ENCODE peak calls at places on chromosomes 7 and 10, in nine cellular contexts. N is glomerular endothelial cell; T is anterior cingulate cortex; Q is ascending aorta; P is activated CD8-positive, alpha-beta memory T cell treated with anti-CD3 and anti-CD28 coated beads, Interleukin-2, amount 50 U/mL, for 4 hours; X is breast epithelium; I is foreskin keratinocyte; D is T follicular helper cell; K is A549. B is an unnamed sample.

GRCh38 chr7:29214816-29215215 is 20.2 kb downstream of the CHN2 start:
- DNase-seq in N (no peak), T (no peak), Q (no peak), P (no peak), X (no peak), I (no peak), D (no peak), K (no peak), B (no peak)

GRCh38 chr7:150371996-150372270 is 3.3 kb downstream of the REPIN1 start:
- DNase-seq in N (no peak), T (no peak), Q (peak), P (no peak), X (no peak), I (no peak), D (no peak), K (no peak), B (no peak)

GRCh38 chr10:117546630-117547300 is 4.2 kb downstream of the EMX2 start:
- DNase-seq in N (no peak), T (no peak), Q (no peak), P (no peak), X (no peak), I (peak), D (no peak), K (no peak), B (no peak)

GRCh38 chr10:61001731-61002122 is 57.7 kb upstream of the RHOBTB1 start:
- DNase-seq in N (no peak), T (no peak), Q (no peak), P (no peak), X (no peak), I (no peak), D (no peak), K (no peak), B (no peak)

GRCh38 chr10:21885940-21886339 is 117.6 kb downstream of the DNAJC1 start:
- DNase-seq in N (no peak), T (no peak), Q (no peak), P (no peak), X (no peak), I (no peak), D (no peak), K (no peak), B (no peak)

GRCh38 chr10:87058171-87058570 is 36.5 kb downstream of the GLUD1 start:
- DNase-seq in N (no peak), T (no peak), Q (no peak), P (no peak), X (no peak), I (no peak), D (no peak), K (no peak), B (no peak)

GRCh38 chr7:44377681-44378421 is 52.5 kb upstream of the CAMK2B start:
- DNase-seq in N (no peak), T (no peak), Q (no peak), P (no peak), X (no peak), I (peak), D (no peak), K (no peak), B (no peak)

GRCh38 chr10:65708057-65708456 is 1217.8 kb upstream of the LRRTM3 start:
- DNase-seq in N (no peak), T (no peak), Q (no peak), P (no peak), X (no peak), I (no peak), D (no peak), K (no peak), B (no peak)

GRCh38 chr10:3533296-3533695 is 251.7 kb downstream of the KLF6 start:
- DNase-seq in N (no peak), T (no peak), Q (no peak), P (no peak), X (no peak), I (no peak), D (no peak), K (no peak), B (no peak)

GRCh38 chr7:73674468-73675124 is 7.0 kb downstream of the VPS37D start:
- DNase-seq in N (no peak), T (no peak), Q (no peak), P (no peak), X (no peak), I (no peak), D (no peak), K (no peak), B (no peak)

GRCh38 chr10:58982470-58983239 is 193.8 kb upstream of the PHYHIPL start:
- DNase-seq in N (no peak), T (no peak), Q (no peak), P (no peak), X (no peak), I (no peak), D (no peak), K (no peak), B (no peak)

GRCh38 chr10:32751582-32751981 is 206.4 kb downstream of the ITGB1 start:
- DNase-seq in N (no peak), T (no peak), Q (no peak), P (no peak), X (no peak), I (no peak), D (no peak), K (no peak), B (no peak)

GRCh38 chr7:36605662-36606441 is 118.4 kb downstream of the AOAH start:
- DNase-seq in N (no peak), T (no peak), Q (no peak), P (no peak), X (no peak), I (no peak), D (no peak), K (no peak), B (no peak)

GRCh38 chr7:112938895-112939588 is 147.6 kb downstream of the GPR85 start:
- DNase-seq in N (no peak), T (no peak), Q (peak), P (peak), X (peak), I (no peak), D (peak), K (peak), B (peak)

GRCh38 chr7:5709347-5709950 is 72.0 kb downstream of the RNF216 start:
- DNase-seq in N (no peak), T (no peak), Q (no peak), P (no peak), X (no peak), I (no peak), D (no peak), K (no peak), B (no peak)